ENCODE peak calls at places on chromosome 10, in four cellular contexts. W is GM23338; O is activated naive CD4-positive, alpha-beta T cell; C is activated CD4-positive, CD25-positive, alpha-beta regulatory T cell. P is an unnamed sample.

GRCh38 chr10:59346321-59346720 is 16.0 kb downstream of the FAM13C start:
- DNase-seq in C (no peak), W (no peak), O (no peak), P (no peak)

GRCh38 chr10:80507484-80507880 is 30.2 kb upstream of the SH2D4B start:
- DNase-seq in W (no peak), C (no peak), O (no peak), P (no peak)

GRCh38 chr10:80168679-80169380 is 36.3 kb downstream of the PLAC9 start:
- DNase-seq in W (peak; percentile 41), O (no peak), C (no peak), P (no peak)

GRCh38 chr10:29245476-29245875 is 43.4 kb upstream of the LYZL1 start:
- DNase-seq in W (no peak), C (no peak), O (no peak), P (no peak)

GRCh38 chr10:74107391-74107790 is 43.2 kb downstream of the AP3M1 start:
- DNase-seq in O (no peak), C (no peak), W (no peak), P (no peak)

GRCh38 chr10:73576178-73576889 is 14.8 kb downstream of the USP54 start:
- DNase-seq in W (no peak), O (no peak), C (no peak), P (no peak)

GRCh38 chr10:32210306-32211045 is 136.5 kb downstream of the EPC1 start:
- DNase-seq in W (peak; percentile 74), C (no peak), O (no peak), P (no peak)

GRCh38 chr10:99964791-99965190 is 45.0 kb downstream of the DNMBP start:
- DNase-seq in C (no peak), O (no peak), W (no peak), P (no peak)

GRCh38 chr10:6593140-6593740 is 13.2 kb upstream of the PRKCQ start:
- DNase-seq in O (no peak), C (no peak), W (no peak), P (no peak)

GRCh38 chr10:44966816-44967509 is 7.4 kb downstream of the RASSF4 start:
- DNase-seq in O (no peak), C (no peak), W (no peak), P (no peak)

GRCh38 chr10:44051091-44051490 is 333.8 kb downstream of the CXCL12 start:
- DNase-seq in W (no peak), O (no peak), C (no peak), P (no peak)

GRCh38 chr10:116183733-116184447 is 89.1 kb downstream of the GFRA1 start:
- DNase-seq in W (peak; percentile 21), C (no peak), O (no peak), P (no peak)

GRCh38 chr10:130863044-130863443 is 448.5 kb downstream of the TCERG1L start:
- DNase-seq in C (no peak), O (no peak), W (no peak), P (no peak)

GRCh38 chr10:122098924-122099323 is 110.0 kb downstream of the TACC2 start:
- DNase-seq in C (no peak), O (no peak), W (no peak), P (no peak)

GRCh38 chr10:125035136-125035535 is 93.2 kb downstream of the ZRANB1 start:
- DNase-seq in O (no peak), W (peak; percentile 57), C (no peak), P (no peak)

GRCh38 chr10:33630761-33631160 is 296.3 kb upstream of the NRP1 start:
- DNase-seq in O (no peak), C (no peak), W (no peak), P (no peak)

GRCh38 chr10:119375574-119376265 is 166.8 kb downstream of the RGS10 start:
- DNase-seq in W (no peak), C (no peak), O (no peak), P (no peak)

GRCh38 chr10:79084012-79084971 is 15.5 kb downstream of the ZMIZ1 start:
- DNase-seq in C (no peak), W (peak; percentile 68), O (no peak), P (no peak)

GRCh38 chr10:119138341-119139306 is 26.9 kb downstream of the SFXN4 start:
- DNase-seq in W (no peak), O (no peak), C (no peak), P (no peak)

GRCh38 chr10:114389429-114389828 is 14.9 kb downstream of the AFAP1L2 start:
- DNase-seq in O (no peak), C (no peak), W (no peak), P (no peak)

GRCh38 chr10:61757525-61758397 is 95.0 kb downstream of the CABCOCO1 start:
- DNase-seq in C (no peak), W (no peak), O (no peak), P (no peak)

GRCh38 chr10:44985175-44985681 is 6.6 kb upstream of the DEPP1 start:
- DNase-seq in O (no peak), W (no peak), C (no peak), P (no peak)

GRCh38 chr10:49609283-49610014 is 661 bp upstream of the SLC18A3 start:
- DNase-seq in O (no peak), W (peak; percentile 83), C (no peak), P (peak; percentile 79)

GRCh38 chr10:69316313-69317059 is 38.2 kb downstream of the HK1 start:
- DNase-seq in O (no peak), C (no peak), W (no peak), P (no peak)

GRCh38 chr10:33155720-33156638 is 178.5 kb downstream of the NRP1 start:
- DNase-seq in O (no peak), W (peak; percentile 71), C (no peak), P (no peak)

GRCh38 chr10:24249829-24250415 is 41.0 kb downstream of the KIAA1217 start:
- DNase-seq in C (no peak), W (peak; percentile 38), O (no peak), P (no peak)

GRCh38 chr10:67772894-67773511 is 65.0 kb downstream of the DNAJC12 start:
- DNase-seq in C (no peak), O (no peak), W (no peak), P (no peak)

GRCh38 chr10:97795886-97796285 is 24.1 kb upstream of the SFRP5 start:
- DNase-seq in W (peak; percentile 61), O (no peak), C (no peak), P (no peak)

GRCh38 chr10:12909836-12910185 is 91.7 kb downstream of the CCDC3 start:
- DNase-seq in W (no peak), O (no peak), C (no peak), P (no peak)

GRCh38 chr10:60148266-60148840 is 241.3 kb downstream of the ANK3 start:
- DNase-seq in O (no peak), W (no peak), C (no peak), P (no peak)

GRCh38 chr10:24272374-24272773 is 63.4 kb downstream of the KIAA1217 start:
- DNase-seq in W (peak; percentile 10), C (no peak), O (no peak), P (no peak)

GRCh38 chr10:43863859-43864591 is 215.3 kb upstream of the ZNF32 start:
- DNase-seq in C (no peak), W (no peak), O (no peak), P (no peak)

GRCh38 chr10:101044117-101044516 is 13.1 kb downstream of the SFXN3 start:
- DNase-seq in O (no peak), C (no peak), W (no peak), P (no peak)

GRCh38 chr10:93995598-93996271 is 2.0 kb downstream of the PLCE1 start:
- DNase-seq in O (no peak), C (no peak), W (no peak), P (no peak)